ENCODE peak calls at places on chromosomes 13 and 19, in four cellular contexts. B is GM12878, U is HepG2, X is H1. L is an unnamed sample.

GRCh38 chr19:7450243-7451223 is 38.3 kb downstream of the PEX11G start:
- DNase-seq in B (peak), U (peak), X (no peak), L (no peak)

GRCh38 chr19:7191946-7192691 is 102.1 kb downstream of the INSR start:
- DNase-seq in B (no peak), U (no peak), X (no peak), L (no peak)

GRCh38 chr19:10390652-10391286 is 10.4 kb upstream of the TYK2 start:
- DNase-seq in B (no peak), U (peak), X (peak), L (peak)

GRCh38 chr13:89205856-89206255 is 1534.7 kb downstream of the SLITRK5 start:
- DNase-seq in B (no peak), U (no peak), X (no peak), L (no peak)

GRCh38 chr19:5262721-5263120 is 77.9 kb downstream of the PTPRS start:
- DNase-seq in B (no peak), U (no peak), X (no peak), L (no peak)

GRCh38 chr19:51372021-51372648 is 319 bp downstream of the NKG7 start:
- DNase-seq in B (no peak), U (no peak), X (no peak), L (no peak)

GRCh38 chr19:29871143-29871542 is 59.4 kb downstream of the CCNE1 start:
- DNase-seq in B (no peak), U (no peak), X (no peak), L (no peak)

GRCh38 chr19:15479391-15480345 is at the start of gene PGLYRP2:
- DNase-seq in B (no peak), U (peak), X (no peak), L (peak)

GRCh38 chr19:23957660-23958281 is 43.1 kb downstream of the ZNF726 start:
- DNase-seq in B (no peak), U (no peak), X (no peak), L (no peak)
- TF ChIP-seq MAX in B (no peak), U (no peak), X (no peak), L (no peak)

GRCh38 chr13:29103036-29103800 is 283.1 kb downstream of the MTUS2 start:
- DNase-seq in B (no peak), U (no peak), X (no peak), L (no peak)
- TF ChIP-seq TCF12 in B (no peak), U (no peak), X (no peak), L (no peak)

DNA sequence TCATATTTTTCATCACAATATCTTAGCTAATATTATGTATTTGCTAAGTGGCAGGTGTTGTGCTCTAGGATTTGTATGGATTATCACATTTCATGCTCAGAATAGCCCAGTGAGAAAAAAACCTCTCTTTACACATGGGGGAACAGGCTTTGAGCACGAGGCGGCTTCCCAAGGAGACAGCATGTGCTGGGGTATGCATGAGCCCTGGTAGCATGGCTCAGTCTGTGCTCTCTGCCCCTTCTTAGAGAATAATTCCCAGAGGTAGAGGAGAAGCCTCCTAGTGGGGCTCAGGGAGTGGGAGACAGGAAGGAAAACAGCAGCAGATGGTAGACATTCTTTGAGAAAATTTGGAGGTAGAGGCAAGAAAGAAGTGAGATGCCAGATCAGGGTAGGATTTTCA is 31.6 kb downstream of the RNASEH2B start:
- DNase-seq in B (no peak), U (no peak), X (no peak), L (no peak)
- TF ChIP-seq MAX in B (no peak), U (no peak), X (no peak), L (no peak)

GRCh38 chr19:34471906-34472305 is 9.7 kb upstream of the WTIP start:
- DNase-seq in B (no peak), U (no peak), X (no peak), L (no peak)

GRCh38 chr19:34479396-34479795 is 2.2 kb upstream of the WTIP start:
- DNase-seq in B (no peak), U (no peak), X (no peak), L (no peak)

GRCh38 chr19:34475975-34476594 is 5.5 kb upstream of the WTIP start:
- DNase-seq in B (no peak), U (no peak), X (no peak), L (no peak)

GRCh38 chr19:34475026-34475974 is 6.3 kb upstream of the WTIP start:
- DNase-seq in B (no peak), U (no peak), X (no peak), L (no peak)

GRCh38 chr19:34474233-34474989 is 7.1 kb upstream of the WTIP start:
- DNase-seq in B (no peak), U (no peak), X (no peak), L (no peak)
- TF ChIP-seq TCF12 in B (no peak), U (no peak), X (no peak), L (no peak)

GRCh38 chr13:66076417-66076816 is 1153.7 kb downstream of the PCDH9 start:
- DNase-seq in B (no peak), U (no peak), X (no peak), L (no peak)
- TF ChIP-seq MAX in B (no peak), U (no peak), X (no peak), L (no peak)

GRCh38 chr19:35716985-35717664 is 678 bp upstream of the KMT2B start:
- DNase-seq in B (peak), U (peak), X (peak), L (peak)

GRCh38 chr19:35715355-35715809 is 2.4 kb upstream of the KMT2B start:
- DNase-seq in B (no peak), U (no peak), X (no peak), L (no peak)

GRCh38 chr19:35714601-35715354 is 3.0 kb upstream of the KMT2B start:
- DNase-seq in B (no peak), U (peak), X (no peak), L (no peak)

GRCh38 chr19:35716735-35716984 is 1.1 kb upstream of the KMT2B start:
- DNase-seq in B (no peak), U (no peak), X (no peak), L (no peak)

GRCh38 chr19:35715981-35716734 is 1.6 kb upstream of the KMT2B start:
- DNase-seq in B (no peak), U (peak), X (peak), L (peak)
- TF ChIP-seq TCF12 in B (no peak), U (no peak), X (no peak), L (no peak)

L was measured in SK-N-SH.